ENCODE peak calls at places on chromosome X, in four cellular contexts. M is Calu3, H is endothelial cell of umbilical vein, Q is ovary. D is an unnamed sample.

GRCh38 chrX:78111140-78111931 is 7.3 kb downstream of the PGK1 start:
- DNase-seq in Q (no peak), M (peak; percentile 26), H (no peak), D (no peak)

GRCh38 chrX:150062292-150063137 is 124.2 kb upstream of the EOLA2 start:
- DNase-seq in H (peak; percentile 68), Q (no peak), M (no peak), D (no peak)

GRCh38 chrX:2627272-2627867 is 63.7 kb upstream of the CD99 start:
- DNase-seq in H (peak; percentile 57), M (peak; percentile 35), Q (no peak), D (no peak)

GRCh38 chrX:152847281-152847680 is 16.4 kb downstream of the NSDHL start:
- DNase-seq in H (no peak), Q (no peak), M (no peak), D (no peak)

GRCh38 chrX:55120767-55121358 is 32.0 kb downstream of the PAGE2 start:
- DNase-seq in Q (no peak), M (no peak), H (peak; percentile 6), D (no peak)

GRCh38 chrX:48890296-48890925 is 7.2 kb downstream of the TIMM17B start:
- DNase-seq in H (no peak), Q (peak; percentile 36), M (no peak), D (no peak)

GRCh38 chrX:152806035-152806434 is 24.5 kb downstream of the CETN2 start:
- DNase-seq in H (no peak), M (no peak), Q (no peak), D (no peak)

GRCh38 chrX:123188081-123188480 is 4.0 kb downstream of the GRIA3 start:
- DNase-seq in H (no peak), M (no peak), Q (no peak), D (no peak)

GRCh38 chrX:119488749-119489148 is 20.5 kb downstream of the SLC25A5 start:
- DNase-seq in H (peak; percentile 33), M (peak; percentile 69), Q (peak; percentile 40), D (peak; percentile 73)

GRCh38 chrX:87941841-87942240 is 424.2 kb downstream of the KLHL4 start:
- DNase-seq in M (no peak), Q (no peak), H (no peak), D (no peak)

GRCh38 chrX:17032351-17032750 is 85.9 kb downstream of the REPS2 start:
- DNase-seq in H (peak; percentile 51), Q (no peak), M (peak; percentile 51), D (no peak)

GRCh38 chrX:108426262-108426661 is 12.0 kb downstream of the COL4A6 start:
- DNase-seq in Q (no peak), M (no peak), H (no peak), D (no peak)

GRCh38 chrX:9464435-9465371 is at the start of gene TBL1X:
- DNase-seq in M (peak; percentile 74), H (peak; percentile 32), Q (peak; percentile 76), D (peak; percentile 75)

GRCh38 chrX:129678176-129678880 is 23.6 kb upstream of the APLN start:
- DNase-seq in Q (peak; percentile 53), H (peak; percentile 22), M (peak; percentile 82), D (peak; percentile 60)

GRCh38 chrX:34629572-34629971 is 27.5 kb downstream of the TMEM47 start:
- DNase-seq in Q (no peak), M (no peak), H (no peak), D (no peak)